ENCODE peak calls at places on chromosomes 1 and 21, in four cellular contexts. D, R, Z and E are unnamed samples.

GRCh38 chr1:219177363-219177762 is 3.7 kb downstream of the LYPLAL1 start:
- DNase-seq in D (no peak), R (peak; percentile 49), Z (no peak), E (no peak)

GRCh38 chr1:162349635-162350330 is 26.9 kb downstream of the SPATA46 start:
- DNase-seq in D (no peak), R (no peak), Z (peak; percentile 90), E (no peak)

GRCh38 chr21:43848771-43849170 is 16.3 kb upstream of the AGPAT3 start:
- DNase-seq in D (no peak), R (no peak), Z (no peak), E (no peak)

GRCh38 chr1:36397378-36398230 is at the start of gene LSM10:
- DNase-seq in D (peak; percentile 73), R (peak; percentile 95), Z (peak; percentile 95), E (peak; percentile 96)

GRCh38 chr1:242447682-242448081 is 76.8 kb downstream of the PLD5 start:
- DNase-seq in D (peak; percentile 34), R (no peak), Z (no peak), E (no peak)

GRCh38 chr1:56773341-56774066 is 45.7 kb downstream of the FYB2 start:
- DNase-seq in D (no peak), R (no peak), Z (no peak), E (no peak)

GRCh38 chr1:156146006-156146748 is 7.2 kb upstream of the SEMA4A start:
- DNase-seq in D (no peak), R (peak; percentile 88), Z (peak; percentile 95), E (peak; percentile 68)

GRCh38 chr1:2594001-2594640 is 7.5 kb downstream of the PRXL2B start:
- DNase-seq in D (no peak), R (no peak), Z (peak; percentile 50), E (peak; percentile 1)

GRCh38 chr1:92909321-92909720 is 51.9 kb downstream of the DIPK1A start:
- DNase-seq in D (no peak), R (no peak), Z (peak; percentile 63), E (no peak)

GRCh38 chr1:202597090-202597761 is 113.0 kb downstream of the SYT2 start:
- DNase-seq in D (no peak), R (no peak), Z (no peak), E (no peak)

GRCh38 chr1:30733520-30733919 is 10.1 kb upstream of the MATN1 start:
- DNase-seq in D (no peak), R (no peak), Z (no peak), E (no peak)

GRCh38 chr1:13970631-13971247 is 270.8 kb downstream of the PRDM2 start:
- DNase-seq in D (no peak), R (no peak), Z (no peak), E (no peak)

GRCh38 chr21:31623664-31624063 is 35.8 kb upstream of the SOD1 start:
- DNase-seq in D (no peak), R (peak; percentile 24), Z (peak; percentile 4), E (peak; percentile 12)

GRCh38 chr21:39182484-39183271 is 573 bp downstream of the PSMG1 start:
- DNase-seq in D (no peak), R (no peak), Z (peak; percentile 37), E (no peak)

GRCh38 chr1:168343566-168343965 is 62.9 kb downstream of the TBX19 start:
- DNase-seq in D (no peak), R (no peak), Z (no peak), E (no peak)
- TF ChIP-seq CTCF in D (no peak), R (no peak), Z (peak; percentile 37), E (no peak)

GRCh38 chr1:43199093-43199726 is 27.1 kb downstream of the CFAP57 start:
- DNase-seq in D (no peak), R (peak; percentile 86), Z (no peak), E (peak; percentile 37)

GRCh38 chr1:43194509-43194908 is 22.4 kb downstream of the CFAP57 start:
- DNase-seq in D (no peak), R (no peak), Z (no peak), E (no peak)

DNA sequence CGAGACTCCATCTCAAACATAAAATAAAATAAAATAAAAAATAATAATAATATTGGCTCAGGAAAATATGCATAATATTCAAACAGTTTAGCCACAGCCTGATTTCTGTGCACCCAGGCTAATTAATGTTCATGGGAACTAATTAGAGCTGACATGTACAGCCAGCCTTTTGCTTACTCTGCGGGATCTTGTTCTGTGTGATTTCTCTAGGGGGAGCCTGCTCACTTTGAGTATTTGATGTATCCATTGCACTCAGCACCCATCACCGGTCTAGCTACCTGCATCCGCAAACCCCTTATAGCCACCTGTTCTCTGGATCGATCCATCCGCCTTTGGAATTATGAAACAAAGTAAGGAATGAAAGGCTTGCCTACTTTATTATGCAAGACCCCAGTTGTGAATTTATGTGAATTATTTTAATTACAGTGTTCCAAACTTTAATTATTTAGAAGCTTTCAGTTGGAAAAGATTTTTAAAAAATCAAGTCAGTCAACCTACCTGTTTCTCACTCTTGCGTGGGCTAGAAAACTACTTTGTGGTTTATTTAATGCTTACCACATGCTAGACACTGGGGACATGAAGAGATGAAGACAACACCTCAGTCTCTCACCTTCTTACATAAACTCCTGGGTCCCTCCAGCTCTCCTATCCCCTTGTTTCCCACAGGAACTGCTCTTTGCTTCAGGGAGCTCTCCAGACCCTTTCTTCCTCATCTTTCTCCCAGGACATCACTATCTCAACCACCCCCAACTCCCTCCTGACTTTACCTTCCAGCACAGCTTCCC is 25.4 kb downstream of the CFAP57 start:
- DNase-seq in D (no peak), R (no peak), Z (no peak), E (no peak)
- TF ChIP-seq CTCF in D (no peak), R (no peak), Z (no peak), E (no peak)

GRCh38 chr1:201126832-201127754 is at the start of gene ASCL5:
- DNase-seq in D (no peak), R (no peak), Z (no peak), E (no peak)
- TF ChIP-seq CTCF in D (no peak), R (no peak), Z (no peak), E (no peak)

GRCh38 chr21:42654913-42655796 is 1.7 kb downstream of the PDE9A start:
- DNase-seq in D (no peak), R (no peak), Z (no peak), E (peak; percentile 63)
- TF ChIP-seq CTCF in D (no peak), R (no peak), Z (no peak), E (no peak)

DNA sequence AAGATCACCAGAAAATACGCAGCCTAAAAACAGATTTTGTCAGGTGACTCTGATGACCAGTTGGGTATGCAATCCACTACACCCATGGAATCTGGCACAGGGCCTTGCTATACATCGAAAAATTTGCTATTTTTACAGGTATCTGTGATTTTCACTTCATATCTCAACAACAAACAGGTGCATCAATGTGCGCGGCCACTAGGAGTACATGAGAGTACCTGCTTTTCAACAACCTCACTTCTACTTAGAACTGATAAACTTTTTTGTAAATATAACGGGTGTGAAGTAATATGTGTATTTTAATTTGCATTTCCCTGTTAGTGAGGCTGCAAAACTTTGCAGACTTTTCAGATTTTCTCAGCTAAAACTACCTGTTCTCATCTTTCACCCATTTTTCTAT is 80.8 kb downstream of the SLC45A1 start:
- DNase-seq in D (no peak), R (peak; percentile 17), Z (no peak), E (peak; percentile 41)
- TF ChIP-seq CTCF in D (no peak), R (no peak), Z (no peak), E (no peak)

GRCh38 chr1:209883341-209883971 is 54.6 kb upstream of the SYT14 start:
- DNase-seq in D (no peak), R (no peak), Z (peak; percentile 78), E (no peak)

GRCh38 chr1:209884249-209884648 is 53.8 kb upstream of the SYT14 start:
- DNase-seq in D (no peak), R (no peak), Z (peak; percentile 45), E (no peak)

GRCh38 chr1:209885403-209886218 is 52.4 kb upstream of the SYT14 start:
- DNase-seq in D (no peak), R (no peak), Z (no peak), E (no peak)

GRCh38 chr1:209884665-209885117 is 53.3 kb upstream of the SYT14 start:
- DNase-seq in D (no peak), R (peak; percentile 24), Z (peak; percentile 99), E (peak; percentile 77)

DNA sequence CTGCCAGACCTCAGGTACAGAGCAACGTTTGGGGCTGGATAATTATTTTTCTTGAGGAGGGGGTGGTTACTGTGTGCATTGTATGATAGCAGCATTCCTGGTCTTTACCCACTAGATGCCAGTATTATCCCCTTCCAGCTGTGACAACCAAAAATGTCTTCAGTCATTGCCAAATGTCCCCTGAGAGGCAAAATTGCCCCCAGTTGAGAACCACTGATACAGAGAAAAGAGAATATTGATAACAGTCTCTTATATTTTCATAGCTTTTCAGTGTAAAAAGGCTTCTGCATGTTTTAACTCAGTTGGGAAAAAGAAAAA is 51.8 kb upstream of the SYT14 start:
- DNase-seq in D (no peak), R (no peak), Z (no peak), E (no peak)
- TF ChIP-seq CTCF in D (no peak), R (no peak), Z (peak; percentile 25), E (no peak)

GRCh38 chr1:62989497-62989896 is 205.6 kb downstream of the ATG4C start:
- DNase-seq in D (no peak), R (no peak), Z (no peak), E (no peak)
- TF ChIP-seq CTCF in D (no peak), R (no peak), Z (no peak), E (no peak)

DNA sequence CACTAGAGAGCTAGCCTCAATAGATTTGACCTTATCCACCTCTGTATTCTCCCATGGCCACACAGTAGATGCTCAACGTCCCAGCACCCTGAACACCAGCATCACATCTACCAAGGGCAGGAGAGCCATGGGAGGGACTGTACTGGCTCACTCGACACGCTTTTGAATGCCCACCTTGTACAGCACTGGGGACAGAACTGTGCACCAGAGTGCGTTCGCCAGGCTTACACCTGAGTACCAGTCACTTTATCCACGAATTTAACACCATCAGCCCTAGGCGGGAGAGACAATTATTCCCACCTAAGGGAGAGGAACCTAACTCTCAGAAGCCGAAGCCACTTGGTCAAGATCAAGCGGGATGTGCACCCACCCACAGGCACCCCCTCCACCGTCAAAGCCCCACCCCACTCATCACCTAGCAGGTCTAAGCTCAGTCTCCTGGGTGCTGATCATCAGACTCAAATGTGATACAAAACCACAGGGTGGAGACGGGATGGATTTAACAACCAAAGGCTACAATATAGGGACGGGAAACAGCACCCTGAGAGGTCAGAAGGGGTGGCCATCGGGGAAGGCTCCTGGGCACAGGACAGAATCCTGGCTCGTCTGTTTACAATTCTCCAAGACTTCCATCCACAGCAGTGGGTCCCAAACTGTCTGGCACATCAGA is 110.5 kb downstream of the GLIS1 start:
- DNase-seq in D (no peak), R (no peak), Z (no peak), E (no peak)
- TF ChIP-seq CTCF in D (no peak), R (no peak), Z (no peak), E (no peak)